ENCODE peak calls at places on chromosomes 12 and 14, in five cellular contexts. T is IMR-90, O is A549, N is SK-N-SH, G is K562. S is an unnamed sample.

GRCh38 chr12:96986883-96987523 is 79.9 kb downstream of the NEDD1 start:
- DNase-seq in T (peak; percentile 7), O (peak; percentile 25), N (peak; percentile 64), G (peak; percentile 23), S (no peak)

GRCh38 chr14:19823765-19824164 is 20.2 kb downstream of the OR4N2 start:
- DNase-seq in T (no peak), O (no peak), N (no peak), G (no peak), S (no peak)

GRCh38 chr12:132077322-132078100 is 66.6 kb downstream of the DDX51 start:
- DNase-seq in T (no peak), O (no peak), N (no peak), G (no peak), S (no peak)

GRCh38 chr12:117685115-117685926 is 283.5 kb downstream of the KSR2 start:
- DNase-seq in T (no peak), O (peak; percentile 95), N (peak; percentile 84), G (peak; percentile 37), S (no peak)

GRCh38 chr12:32535260-32535999 is 136.1 kb downstream of the FGD4 start:
- DNase-seq in T (peak; percentile 69), O (peak; percentile 31), N (peak; percentile 81), G (peak; percentile 8), S (no peak)

GRCh38 chr14:99382781-99383456 is 97.7 kb downstream of the SETD3 start:
- DNase-seq in T (peak; percentile 77), O (peak; percentile 63), N (no peak), G (no peak), S (no peak)

GRCh38 chr14:99733551-99734405 is 49.7 kb downstream of the CYP46A1 start:
- DNase-seq in T (no peak), O (no peak), N (no peak), G (no peak), S (no peak)

GRCh38 chr12:130008241-130008640 is 104.4 kb upstream of the TMEM132D start:
- DNase-seq in T (no peak), O (no peak), N (no peak), G (no peak), S (no peak)

GRCh38 chr14:86196476-86196875 is 666.5 kb downstream of the FLRT2 start:
- DNase-seq in T (peak; percentile 4), O (no peak), N (no peak), G (no peak), S (no peak)

GRCh38 chr14:20624495-20625070 is 16.9 kb downstream of the OR6S1 start:
- DNase-seq in T (peak; percentile 60), O (peak; percentile 75), N (no peak), G (peak; percentile 51), S (no peak)

GRCh38 chr14:78997811-78998210 is 827.6 kb downstream of the NRXN3 start:
- DNase-seq in T (peak; percentile 71), O (no peak), N (peak; percentile 4), G (no peak), S (no peak)

GRCh38 chr12:98418357-98419075 is 96.9 kb upstream of the TMPO start:
- DNase-seq in T (peak; percentile 93), O (peak; percentile 55), N (peak; percentile 27), G (peak; percentile 40), S (no peak)

GRCh38 chr14:101474563-101475467 is 86.5 kb upstream of the DIO3 start:
- DNase-seq in T (no peak), O (no peak), N (no peak), G (no peak), S (no peak)

GRCh38 chr12:29164477-29165163 is 15.5 kb downstream of the FAR2 start:
- DNase-seq in T (peak; percentile 62), O (no peak), N (no peak), G (peak; percentile 44), S (peak; percentile 55)

GRCh38 chr14:52142504-52142903 is 73.6 kb upstream of the NID2 start:
- DNase-seq in T (no peak), O (no peak), N (no peak), G (no peak), S (no peak)

GRCh38 chr12:131093971-131094830 is 140.5 kb downstream of the ADGRD1 start:
- DNase-seq in T (no peak), O (no peak), N (no peak), G (no peak), S (no peak)

GRCh38 chr14:43938588-43939281 is 568.3 kb downstream of the FSCB start:
- DNase-seq in T (no peak), O (no peak), N (no peak), G (no peak), S (no peak)

GRCh38 chr14:95679995-95680735 is 6.1 kb upstream of the TCL1B start:
- DNase-seq in T (no peak), O (no peak), N (no peak), G (no peak), S (no peak)

GRCh38 chr12:128268348-128268725 is 1.4 kb downstream of the TMEM132C start:
- DNase-seq in T (no peak), O (no peak), N (peak; percentile 40), G (no peak), S (no peak)

GRCh38 chr12:98678236-98678945 is 33.3 kb downstream of the APAF1 start:
- DNase-seq in T (no peak), O (no peak), N (no peak), G (no peak), S (no peak)

GRCh38 chr12:46267618-46268348 is 1.1 kb downstream of the SLC38A1 start:
- DNase-seq in T (peak; percentile 24), O (no peak), N (peak; percentile 60), G (peak; percentile 40), S (no peak)

GRCh38 chr14:56271988-56272387 is 153.8 kb downstream of the PELI2 start:
- DNase-seq in T (peak; percentile 71), O (no peak), N (no peak), G (no peak), S (no peak)

GRCh38 chr12:21828111-21828775 is 53.7 kb upstream of the KCNJ8 start:
- DNase-seq in T (peak; percentile 28), O (no peak), N (no peak), G (no peak), S (no peak)

GRCh38 chr12:93567174-93567573 is 5.3 kb upstream of the SOCS2 start:
- DNase-seq in T (no peak), O (no peak), N (no peak), G (no peak), S (no peak)

GRCh38 chr12:56165369-56165768 is 7.2 kb downstream of the MYL6 start:
- DNase-seq in T (no peak), O (no peak), N (no peak), G (no peak), S (no peak)

GRCh38 chr12:56163533-56164344 is 5.6 kb downstream of the MYL6 start:
- DNase-seq in T (no peak), O (no peak), N (no peak), G (no peak), S (no peak)

GRCh38 chr12:56162468-56163290 is 4.5 kb downstream of the MYL6 start:
- DNase-seq in T (no peak), O (no peak), N (no peak), G (no peak), S (no peak)

GRCh38 chr12:56161677-56162351 is 3.7 kb downstream of the MYL6 start:
- DNase-seq in T (no peak), O (no peak), N (no peak), G (no peak), S (no peak)

DNA sequence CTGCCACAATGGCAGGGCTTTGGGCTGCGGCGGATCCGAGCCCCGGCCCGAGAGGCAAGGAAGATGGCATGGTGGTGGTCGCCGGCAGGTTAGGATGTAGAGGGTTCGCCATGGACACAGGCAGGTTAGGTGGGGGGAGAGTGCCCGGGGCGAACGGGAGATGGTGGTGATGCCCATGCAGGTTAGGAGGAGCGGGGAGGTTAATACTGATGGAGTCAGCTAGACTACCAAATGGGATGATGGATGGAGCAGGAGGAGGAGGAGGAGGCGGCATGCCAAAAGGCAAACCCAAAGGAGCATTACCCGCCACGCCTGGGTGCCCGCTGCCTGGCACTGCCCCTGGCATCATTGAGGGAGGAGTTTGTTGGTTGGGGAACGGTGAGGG is 6.2 kb downstream of the MYL6 start:
- DNase-seq in T (no peak), O (no peak), N (no peak), G (no peak), S (no peak)
- H3K4me1 ChIP-seq in T (peaks cover 13% of the 10 kb centered on the region), O (peaks cover 27% of the 10 kb centered on the region), N (peaks cover 18% of the 10 kb centered on the region), G (peaks cover 8% of the 10 kb centered on the region), S (peaks cover 14% of the 10 kb centered on the region)

DNA sequence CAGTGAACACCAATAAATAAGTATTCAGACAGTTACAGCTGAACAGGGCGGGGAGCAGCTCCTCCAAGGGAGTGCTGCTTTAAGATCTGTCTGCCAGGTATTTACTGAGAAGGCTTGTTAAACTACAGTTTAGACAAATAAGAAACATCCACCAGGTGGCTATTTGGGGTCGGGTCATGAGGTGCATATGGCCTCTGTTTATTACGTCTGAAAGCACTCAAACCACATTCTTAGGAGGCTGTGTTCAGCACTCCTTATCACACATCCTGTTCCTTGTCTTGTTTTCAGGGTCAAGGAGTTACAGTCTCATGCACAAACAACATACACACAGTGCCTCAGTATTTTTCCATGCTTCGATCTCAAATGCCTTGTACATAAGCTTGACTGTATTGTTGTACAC is 78.8 kb downstream of the KCNMB4 start:
- DNase-seq in T (no peak), O (no peak), N (no peak), G (no peak), S (no peak)
- TF ChIP-seq RCOR1 in T (no peak), O (no peak), N (no peak), G (no peak), S (no peak)

DNA sequence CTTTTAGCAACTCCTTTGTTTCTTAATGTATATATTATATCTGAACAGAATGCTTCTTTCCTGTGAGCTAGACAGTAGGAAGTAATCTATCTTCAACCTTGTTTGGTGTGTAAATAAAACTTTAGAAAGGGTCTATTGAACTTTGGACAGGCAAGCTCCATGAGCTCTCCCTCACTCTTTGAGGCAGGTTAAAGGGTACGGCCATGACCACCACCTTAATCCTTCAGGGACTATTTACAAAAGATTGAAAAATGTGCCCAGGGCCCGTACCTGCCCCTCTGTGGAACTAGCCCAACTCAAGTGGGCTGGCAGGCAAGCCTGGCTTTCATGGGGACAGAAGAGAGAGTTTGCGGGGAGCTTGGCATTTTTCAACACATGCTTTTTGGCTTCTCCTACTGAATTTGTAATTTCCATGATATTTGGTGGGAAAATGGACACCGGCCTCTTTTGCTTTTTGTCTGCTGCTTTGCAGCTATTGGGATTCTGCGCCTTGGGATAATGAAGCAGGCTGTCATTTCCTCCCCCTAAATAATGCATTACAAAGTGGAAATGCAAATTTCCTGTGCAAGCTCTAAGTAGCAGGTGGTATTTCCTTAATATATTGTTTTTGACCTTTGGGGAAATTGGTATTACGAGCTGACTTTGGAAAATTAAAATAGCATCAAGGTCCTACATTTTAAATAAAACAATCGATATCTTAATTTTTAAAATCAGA is 106.0 kb downstream of the HMGA2 start:
- DNase-seq in T (no peak), O (no peak), N (no peak), G (no peak), S (no peak)
- H3K4me1 ChIP-seq in T (peaks cover 9% of the 10 kb centered on the region), O (peaks cover 39% of the 10 kb centered on the region), N (peaks cover 87% of the 10 kb centered on the region), G (no peaks in the 10 kb centered on the region), S (peaks cover 9% of the 10 kb centered on the region)

GRCh38 chr12:101238806-101239329 is 28.8 kb upstream of the SLC5A8 start:
- DNase-seq in T (no peak), O (no peak), N (no peak), G (no peak), S (no peak)

GRCh38 chr12:101243074-101243473 is 33.0 kb upstream of the SLC5A8 start:
- DNase-seq in T (no peak), O (no peak), N (no peak), G (no peak), S (no peak)

DNA sequence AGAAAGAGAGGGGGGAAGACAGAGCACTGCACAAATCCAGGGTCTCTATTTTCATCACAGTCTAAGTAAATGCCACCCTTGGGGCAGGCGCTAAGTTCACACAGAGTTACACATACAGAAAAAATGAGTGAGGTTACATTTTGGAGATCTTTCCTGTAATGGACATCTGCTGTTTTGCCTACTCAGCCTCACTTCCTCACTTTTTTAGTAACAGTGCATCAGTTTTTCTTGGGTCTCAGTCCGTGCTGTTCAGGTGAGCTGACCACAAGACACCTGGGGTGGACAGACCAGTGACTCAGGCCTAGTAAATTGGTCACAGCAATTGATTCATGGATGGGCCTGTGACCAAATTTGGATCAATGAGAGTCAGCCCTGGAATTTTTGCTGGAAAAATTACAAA is 33.6 kb upstream of the SLC5A8 start:
- DNase-seq in T (no peak), O (no peak), N (no peak), G (no peak), S (no peak)
- TF ChIP-seq RCOR1 in T (no peak), O (no peak), N (no peak), G (no peak), S (no peak)